ENCODE peak calls at places on chromosomes 5 and 9, in eight cellular contexts. B, L, D, J, Z, T, V and U are unnamed samples.

GRCh38 chr9:132538071-132538470 is 44.3 kb upstream of the BARHL1 start:
- DNase-seq in B (no peak), L (no peak), D (no peak), J (no peak), Z (peak; percentile 23), T (no peak), V (no peak), U (peak; percentile 39)

GRCh38 chr5:51378061-51378409 is 5.2 kb upstream of the ISL1 start:
- DNase-seq in B (no peak), L (no peak), D (no peak), J (no peak), Z (no peak), T (no peak), V (no peak), U (no peak)

GRCh38 chr9:87792831-87793288 is 66.9 kb downstream of the CTSL start:
- DNase-seq in B (no peak), L (no peak), D (peak; percentile 75), J (peak; percentile 65), Z (peak; percentile 36), T (peak; percentile 93), V (peak; percentile 49), U (no peak)

GRCh38 chr5:912356-913091 is 19.8 kb downstream of the TRIP13 start:
- DNase-seq in B (peak; percentile 97), L (peak; percentile 27), D (peak; percentile 99), J (peak; percentile 100), Z (no peak), T (peak; percentile 31), V (no peak), U (peak; percentile 82)

GRCh38 chr9:3675964-3676363 is 150.2 kb upstream of the RFX3 start:
- DNase-seq in B (no peak), L (no peak), D (no peak), J (no peak), Z (no peak), T (no peak), V (no peak), U (no peak)

GRCh38 chr5:175460560-175460959 is 16.6 kb upstream of the DRD1 start:
- DNase-seq in B (no peak), L (no peak), D (no peak), J (no peak), Z (no peak), T (no peak), V (no peak), U (no peak)

GRCh38 chr5:111747336-111747735 is 9.7 kb downstream of the NREP start:
- DNase-seq in B (no peak), L (no peak), D (peak; percentile 78), J (no peak), Z (no peak), T (no peak), V (no peak), U (peak; percentile 77)

GRCh38 chr5:106843812-106844416 is 826.8 kb downstream of the EFNA5 start:
- DNase-seq in B (no peak), L (no peak), D (peak; percentile 19), J (peak; percentile 34), Z (no peak), T (no peak), V (no peak), U (no peak)

GRCh38 chr9:83544002-83544698 is 5.9 kb upstream of the FRMD3 start:
- DNase-seq in B (no peak), L (no peak), D (peak; percentile 65), J (peak; percentile 57), Z (peak; percentile 8), T (peak; percentile 52), V (peak; percentile 36), U (peak; percentile 44)

GRCh38 chr5:6615416-6615815 is 17.4 kb downstream of the NSUN2 start:
- DNase-seq in B (no peak), L (no peak), D (no peak), J (no peak), Z (no peak), T (no peak), V (no peak), U (peak; percentile 14)

GRCh38 chr9:3181049-3181953 is 337.4 kb upstream of the PUM3 start:
- DNase-seq in B (peak; percentile 66), L (peak; percentile 53), D (peak; percentile 18), J (no peak), Z (peak; percentile 67), T (no peak), V (peak; percentile 21), U (no peak)

GRCh38 chr5:28896949-28897348 is 1858.6 kb upstream of the CDH9 start:
- DNase-seq in B (no peak), L (no peak), D (no peak), J (no peak), Z (no peak), T (no peak), V (no peak), U (no peak)

GRCh38 chr9:88945636-88946333 is 45.5 kb upstream of the S1PR3 start:
- DNase-seq in B (no peak), L (no peak), D (no peak), J (no peak), Z (no peak), T (no peak), V (no peak), U (no peak)

GRCh38 chr5:151155149-151155776 is 2.3 kb downstream of the ANXA6 start:
- DNase-seq in B (no peak), L (no peak), D (peak; percentile 33), J (no peak), Z (no peak), T (no peak), V (no peak), U (no peak)

DNA sequence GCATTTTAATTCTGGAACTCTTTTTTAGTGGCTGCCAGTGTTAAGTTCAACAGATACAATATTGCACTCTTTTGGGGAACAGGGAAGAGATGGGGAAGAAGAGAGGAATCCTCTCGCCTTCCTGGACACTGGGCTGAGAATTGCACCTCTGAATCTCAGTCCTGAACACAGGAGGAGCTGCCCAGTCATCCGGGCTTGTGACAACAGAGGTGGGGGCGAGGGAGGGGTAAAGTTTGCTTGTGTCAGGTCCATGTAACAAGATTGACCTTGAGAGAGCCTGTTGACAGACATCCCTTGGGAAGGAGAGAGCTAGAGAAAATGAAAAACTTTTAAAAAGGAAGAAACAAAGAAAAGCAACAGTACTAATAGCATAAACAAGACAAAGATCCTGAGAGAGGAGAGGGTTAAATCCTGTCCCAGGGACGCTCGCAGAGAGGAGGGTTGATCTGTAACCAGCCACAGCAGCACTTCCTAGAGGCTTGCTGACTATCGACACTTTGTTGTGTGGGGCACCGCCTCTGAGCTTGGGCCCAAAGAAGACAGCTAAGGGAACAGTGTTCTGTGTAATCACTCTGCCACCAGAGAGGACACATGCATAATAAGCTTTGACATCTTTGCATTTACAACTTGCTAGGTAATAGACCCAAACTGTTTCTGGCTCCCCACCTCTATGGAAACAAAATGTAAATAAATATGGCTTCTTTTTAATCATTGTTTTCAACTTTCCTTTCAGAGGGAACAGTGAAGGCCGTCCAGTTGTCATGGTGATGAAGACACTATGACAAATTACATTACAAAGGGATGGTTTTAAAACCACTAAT is 363.7 kb downstream of the CSNK1G3 start:
- DNase-seq in B (no peak), L (no peak), D (no peak), J (no peak), Z (peak; percentile 31), T (no peak), V (peak; percentile 15), U (no peak)
- H3K4me3 ChIP-seq in B (no peak overlapping the region), L (no peak overlapping the region), D (no peak overlapping the region), J (no peak overlapping the region), Z (no peak overlapping the region), T (no peak overlapping the region), V (peak overlapping the region; percentile 4), U (no peak overlapping the region)

DNA sequence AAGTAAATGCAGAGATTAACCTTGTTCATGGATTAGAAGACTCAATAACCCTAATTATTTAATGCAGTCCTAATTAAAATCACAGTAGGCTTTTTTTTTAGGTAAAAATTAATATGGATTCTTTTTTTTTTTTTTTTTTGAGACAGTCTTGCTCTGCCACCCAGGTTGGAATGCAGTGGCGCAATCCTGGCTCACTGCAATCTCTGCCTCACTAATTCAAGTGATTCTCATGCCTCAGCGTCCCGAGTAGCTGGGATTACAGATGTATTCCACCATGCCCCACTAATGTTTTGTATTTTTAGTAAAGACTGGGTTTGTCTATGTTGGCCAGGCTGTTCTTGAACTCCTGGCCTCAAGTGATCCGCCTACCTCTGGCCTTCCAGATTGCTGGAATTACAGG is 40.6 kb downstream of the DENND4C start:
- DNase-seq in B (no peak), L (no peak), D (no peak), J (no peak), Z (no peak), T (no peak), V (no peak), U (no peak)
- TF ChIP-seq CTCF in B (no peak), L (no peak), D (no peak), J (no peak), Z (no peak), T (no peak), V (no peak), U (no peak)

DNA sequence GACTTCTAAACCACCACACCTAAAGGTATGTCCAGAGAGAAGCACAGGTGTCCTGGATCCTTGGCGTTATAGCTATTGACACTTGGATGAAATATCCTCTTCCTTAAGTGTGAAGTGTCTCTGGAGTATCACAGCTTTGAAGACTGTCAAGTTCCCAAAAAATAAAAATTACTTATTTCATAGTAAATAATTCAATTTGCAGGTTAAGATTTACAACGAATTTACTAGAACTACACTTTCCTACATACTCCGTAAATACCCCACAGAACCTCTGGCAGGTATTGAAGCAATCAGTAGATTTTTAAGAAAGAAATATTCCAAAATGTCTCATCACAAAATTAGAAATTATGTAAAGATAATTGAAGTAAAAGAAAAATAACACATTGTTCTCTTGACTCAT is 27.1 kb upstream of the POC5 start:
- DNase-seq in B (no peak), L (no peak), D (no peak), J (no peak), Z (no peak), T (no peak), V (no peak), U (no peak)
- H3K27me3 ChIP-seq in B (peaks cover 16% of the 10 kb centered on the region), L (no peaks in the 10 kb centered on the region), D (no peaks in the 10 kb centered on the region), J (no peaks in the 10 kb centered on the region), Z (no peaks in the 10 kb centered on the region), T (no peaks in the 10 kb centered on the region), V (no peaks in the 10 kb centered on the region), U (no peaks in the 10 kb centered on the region)

DNA sequence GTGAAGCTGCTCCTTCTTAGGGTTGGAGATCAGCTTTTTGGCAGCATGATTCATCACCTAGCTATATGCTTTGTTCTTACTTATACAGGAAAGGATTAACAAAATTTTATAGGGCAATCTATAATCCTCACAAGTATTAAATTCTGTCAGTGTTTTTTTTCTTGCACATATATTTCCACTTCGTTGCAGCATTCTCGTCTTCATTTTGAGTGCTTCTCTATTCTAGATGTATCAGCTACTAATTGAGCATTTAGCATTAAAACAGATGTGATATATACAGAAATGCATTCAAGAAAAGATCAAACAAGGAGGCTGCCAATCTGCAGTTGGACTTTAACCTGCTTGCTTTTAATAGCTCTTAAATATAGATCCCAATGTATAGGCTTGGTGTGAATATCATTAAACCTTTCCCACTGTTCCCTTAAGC is 3.6 kb upstream of the CTXN3 start:
- DNase-seq in B (no peak), L (no peak), D (no peak), J (no peak), Z (no peak), T (no peak), V (no peak), U (no peak)
- H3K4me3 ChIP-seq in B (no peak overlapping the region), L (no peak overlapping the region), D (no peak overlapping the region), J (no peak overlapping the region), Z (no peak overlapping the region), T (no peak overlapping the region), V (no peak overlapping the region), U (no peak overlapping the region)